ENCODE peak calls at places on chromosomes 13 and 19, in ten cellular contexts. One of them, this sample, is unnamed.

GRCh38 chr13:61183670-61184069 is 232.0 kb downstream of the PCDH20 start:
- DNase-seq in OCI-M1: no peak
- DNase-seq in naive thymus-derived CD4-positive, alpha-beta T cell: no peak
- DNase-seq in fibroblast of mammary gland: no peak
- DNase-seq in WTC11: no peak
- DNase-seq in hypothalamus: no peak
- DNase-seq in body of pancreas: no peak
- DNase-seq in Daoy: no peak
- DNase-seq in erythroblast: no peak
- DNase-seq in heart right ventricle: no peak
- DNase-seq in this sample: no peak

GRCh38 chr19:17125728-17126677 is 50.4 kb downstream of the MYO9B start:
- DNase-seq in OCI-M1: no peak
- DNase-seq in WTC11: no peak
- DNase-seq in fibroblast of mammary gland: peak
- DNase-seq in body of pancreas: peak
- DNase-seq in hypothalamus: peak
- DNase-seq in Daoy: no peak
- DNase-seq in naive thymus-derived CD4-positive, alpha-beta T cell: peak
- DNase-seq in heart right ventricle: peak
- DNase-seq in erythroblast: peak
- DNase-seq in this sample: peak

GRCh38 chr13:101892296-101892695 is 439.8 kb downstream of the ITGBL1 start:
- DNase-seq in Daoy: peak
- DNase-seq in hypothalamus: no peak
- DNase-seq in heart right ventricle: no peak
- DNase-seq in OCI-M1: no peak
- DNase-seq in fibroblast of mammary gland: no peak
- DNase-seq in naive thymus-derived CD4-positive, alpha-beta T cell: no peak
- DNase-seq in erythroblast: no peak
- DNase-seq in body of pancreas: no peak
- DNase-seq in WTC11: no peak
- DNase-seq in this sample: no peak

GRCh38 chr19:53538378-53539109 is 599 bp downstream of the ZNF331 start:
- DNase-seq in OCI-M1: no peak
- DNase-seq in body of pancreas: peak
- DNase-seq in fibroblast of mammary gland: no peak
- DNase-seq in hypothalamus: peak
- DNase-seq in erythroblast: no peak
- DNase-seq in Daoy: no peak
- DNase-seq in WTC11: no peak
- DNase-seq in naive thymus-derived CD4-positive, alpha-beta T cell: no peak
- DNase-seq in heart right ventricle: no peak
- DNase-seq in this sample: peak

GRCh38 chr19:17266589-17266974 is 661 bp upstream of the BABAM1 start:
- DNase-seq in hypothalamus: no peak
- DNase-seq in Daoy: no peak
- DNase-seq in heart right ventricle: no peak
- DNase-seq in naive thymus-derived CD4-positive, alpha-beta T cell: no peak
- DNase-seq in body of pancreas: no peak
- DNase-seq in OCI-M1: no peak
- DNase-seq in erythroblast: no peak
- DNase-seq in WTC11: no peak
- DNase-seq in fibroblast of mammary gland: no peak
- DNase-seq in this sample: no peak

GRCh38 chr19:46728693-46729339 is 11.9 kb upstream of the PRKD2 start:
- DNase-seq in erythroblast: peak
- DNase-seq in fibroblast of mammary gland: peak
- DNase-seq in OCI-M1: peak
- DNase-seq in naive thymus-derived CD4-positive, alpha-beta T cell: peak
- DNase-seq in hypothalamus: peak
- DNase-seq in WTC11: peak
- DNase-seq in body of pancreas: peak
- DNase-seq in heart right ventricle: peak
- DNase-seq in Daoy: peak
- DNase-seq in this sample: peak

GRCh38 chr19:14480695-14481069 is 5.5 kb upstream of the PTGER1 start:
- DNase-seq in naive thymus-derived CD4-positive, alpha-beta T cell: no peak
- DNase-seq in hypothalamus: no peak
- DNase-seq in Daoy: peak
- DNase-seq in WTC11: no peak
- DNase-seq in erythroblast: no peak
- DNase-seq in heart right ventricle: no peak
- DNase-seq in body of pancreas: no peak
- DNase-seq in OCI-M1: no peak
- DNase-seq in fibroblast of mammary gland: peak
- DNase-seq in this sample: no peak

GRCh38 chr13:106619688-106620555 is 52.0 kb upstream of the ARGLU1 start:
- DNase-seq in hypothalamus: no peak
- DNase-seq in naive thymus-derived CD4-positive, alpha-beta T cell: peak
- DNase-seq in Daoy: peak
- DNase-seq in OCI-M1: peak
- DNase-seq in erythroblast: peak
- DNase-seq in heart right ventricle: peak
- DNase-seq in WTC11: peak
- DNase-seq in fibroblast of mammary gland: peak
- DNase-seq in body of pancreas: peak
- DNase-seq in this sample: no peak

GRCh38 chr19:5542665-5543064 is 25.1 kb downstream of the TINCR start:
- DNase-seq in naive thymus-derived CD4-positive, alpha-beta T cell: no peak
- DNase-seq in body of pancreas: no peak
- DNase-seq in Daoy: no peak
- DNase-seq in hypothalamus: no peak
- DNase-seq in fibroblast of mammary gland: no peak
- DNase-seq in heart right ventricle: no peak
- DNase-seq in erythroblast: no peak
- DNase-seq in OCI-M1: no peak
- DNase-seq in WTC11: peak
- DNase-seq in this sample: no peak

GRCh38 chr19:16888629-16889371 is at the start of gene F2RL3:
- DNase-seq in naive thymus-derived CD4-positive, alpha-beta T cell: no peak
- DNase-seq in body of pancreas: peak
- DNase-seq in fibroblast of mammary gland: no peak
- DNase-seq in OCI-M1: peak
- DNase-seq in Daoy: peak
- DNase-seq in hypothalamus: no peak
- DNase-seq in heart right ventricle: peak
- DNase-seq in erythroblast: peak
- DNase-seq in WTC11: no peak
- DNase-seq in this sample: no peak

GRCh38 chr19:23116802-23117571 is at the start of gene ZNF730:
- DNase-seq in Daoy: peak
- DNase-seq in WTC11: peak
- DNase-seq in body of pancreas: no peak
- DNase-seq in naive thymus-derived CD4-positive, alpha-beta T cell: no peak
- DNase-seq in heart right ventricle: peak
- DNase-seq in OCI-M1: peak
- DNase-seq in fibroblast of mammary gland: peak
- DNase-seq in erythroblast: peak
- DNase-seq in hypothalamus: peak
- DNase-seq in this sample: peak

GRCh38 chr19:44924243-44924725 is 9.9 kb downstream of the APOC1 start:
- DNase-seq in erythroblast: no peak
- DNase-seq in heart right ventricle: no peak
- DNase-seq in hypothalamus: no peak
- DNase-seq in WTC11: no peak
- DNase-seq in fibroblast of mammary gland: no peak
- DNase-seq in Daoy: no peak
- DNase-seq in body of pancreas: no peak
- DNase-seq in OCI-M1: no peak
- DNase-seq in naive thymus-derived CD4-positive, alpha-beta T cell: no peak
- DNase-seq in this sample: no peak

GRCh38 chr13:49652691-49653305 is 24.5 kb downstream of the ARL11 start:
- DNase-seq in WTC11: peak
- DNase-seq in hypothalamus: no peak
- DNase-seq in erythroblast: peak
- DNase-seq in fibroblast of mammary gland: peak
- DNase-seq in OCI-M1: peak
- DNase-seq in Daoy: peak
- DNase-seq in body of pancreas: peak
- DNase-seq in heart right ventricle: no peak
- DNase-seq in naive thymus-derived CD4-positive, alpha-beta T cell: no peak
- DNase-seq in this sample: peak

GRCh38 chr19:38076337-38076736 is 147.7 kb downstream of the DPF1 start:
- DNase-seq in body of pancreas: peak
- DNase-seq in Daoy: no peak
- DNase-seq in naive thymus-derived CD4-positive, alpha-beta T cell: no peak
- DNase-seq in erythroblast: no peak
- DNase-seq in WTC11: no peak
- DNase-seq in fibroblast of mammary gland: no peak
- DNase-seq in heart right ventricle: no peak
- DNase-seq in hypothalamus: no peak
- DNase-seq in OCI-M1: no peak
- DNase-seq in this sample: no peak

GRCh38 chr19:38564981-38565685 is 52.6 kb downstream of the MAP4K1 start:
- DNase-seq in body of pancreas: no peak
- DNase-seq in erythroblast: no peak
- DNase-seq in WTC11: no peak
- DNase-seq in OCI-M1: no peak
- DNase-seq in hypothalamus: no peak
- DNase-seq in fibroblast of mammary gland: no peak
- DNase-seq in heart right ventricle: no peak
- DNase-seq in naive thymus-derived CD4-positive, alpha-beta T cell: no peak
- DNase-seq in Daoy: peak
- DNase-seq in this sample: no peak

GRCh38 chr19:44803442-44804428 is 5.2 kb upstream of the BCAM start:
- DNase-seq in heart right ventricle: no peak
- DNase-seq in body of pancreas: no peak
- DNase-seq in naive thymus-derived CD4-positive, alpha-beta T cell: no peak
- DNase-seq in hypothalamus: no peak
- DNase-seq in fibroblast of mammary gland: no peak
- DNase-seq in OCI-M1: no peak
- DNase-seq in erythroblast: no peak
- DNase-seq in Daoy: no peak
- DNase-seq in WTC11: no peak
- DNase-seq in this sample: no peak

GRCh38 chr13:29713841-29714240 is 118.4 kb upstream of the SLC7A1 start:
- DNase-seq in hypothalamus: no peak
- DNase-seq in OCI-M1: peak
- DNase-seq in Daoy: no peak
- DNase-seq in heart right ventricle: no peak
- DNase-seq in naive thymus-derived CD4-positive, alpha-beta T cell: no peak
- DNase-seq in erythroblast: peak
- DNase-seq in body of pancreas: no peak
- DNase-seq in WTC11: no peak
- DNase-seq in fibroblast of mammary gland: peak
- DNase-seq in this sample: no peak

GRCh38 chr13:100588350-100589177 is at the start of gene GGACT:
- DNase-seq in WTC11: peak
- DNase-seq in erythroblast: peak
- DNase-seq in fibroblast of mammary gland: peak
- DNase-seq in heart right ventricle: peak
- DNase-seq in naive thymus-derived CD4-positive, alpha-beta T cell: peak
- DNase-seq in Daoy: peak
- DNase-seq in OCI-M1: peak
- DNase-seq in hypothalamus: peak
- DNase-seq in body of pancreas: peak
- DNase-seq in this sample: peak

GRCh38 chr19:55579766-55580621 is 654 bp downstream of the ZNF579 start:
- DNase-seq in heart right ventricle: peak
- DNase-seq in OCI-M1: peak
- DNase-seq in hypothalamus: no peak
- DNase-seq in Daoy: peak
- DNase-seq in body of pancreas: no peak
- DNase-seq in WTC11: peak
- DNase-seq in naive thymus-derived CD4-positive, alpha-beta T cell: no peak
- DNase-seq in erythroblast: no peak
- DNase-seq in fibroblast of mammary gland: no peak
- DNase-seq in this sample: no peak

GRCh38 chr19:45443462-45444317 is 20.0 kb upstream of the ERCC1 start:
- DNase-seq in WTC11: peak
- DNase-seq in naive thymus-derived CD4-positive, alpha-beta T cell: no peak
- DNase-seq in heart right ventricle: peak
- DNase-seq in erythroblast: peak
- DNase-seq in Daoy: peak
- DNase-seq in fibroblast of mammary gland: peak
- DNase-seq in body of pancreas: peak
- DNase-seq in OCI-M1: peak
- DNase-seq in hypothalamus: peak
- DNase-seq in this sample: peak

GRCh38 chr13:47085346-47085745 is 188.5 kb upstream of the HTR2A start:
- DNase-seq in WTC11: no peak
- DNase-seq in hypothalamus: no peak
- DNase-seq in naive thymus-derived CD4-positive, alpha-beta T cell: no peak
- DNase-seq in OCI-M1: no peak
- DNase-seq in body of pancreas: no peak
- DNase-seq in erythroblast: no peak
- DNase-seq in heart right ventricle: no peak
- DNase-seq in Daoy: no peak
- DNase-seq in fibroblast of mammary gland: peak
- DNase-seq in this sample: no peak

GRCh38 chr13:32932376-32932775 is 83.8 kb upstream of the KL start:
- DNase-seq in naive thymus-derived CD4-positive, alpha-beta T cell: no peak
- DNase-seq in OCI-M1: no peak
- DNase-seq in erythroblast: no peak
- DNase-seq in WTC11: no peak
- DNase-seq in body of pancreas: no peak
- DNase-seq in hypothalamus: no peak
- DNase-seq in fibroblast of mammary gland: peak
- DNase-seq in Daoy: no peak
- DNase-seq in heart right ventricle: no peak
- DNase-seq in this sample: no peak

GRCh38 chr19:40530091-40530901 is 46.4 kb upstream of the SHKBP1 start:
- DNase-seq in OCI-M1: peak
- DNase-seq in WTC11: peak
- DNase-seq in erythroblast: peak
- DNase-seq in hypothalamus: peak
- DNase-seq in heart right ventricle: no peak
- DNase-seq in fibroblast of mammary gland: no peak
- DNase-seq in body of pancreas: no peak
- DNase-seq in naive thymus-derived CD4-positive, alpha-beta T cell: no peak
- DNase-seq in Daoy: peak
- DNase-seq in this sample: no peak

GRCh38 chr13:113091211-113091771 is 14.3 kb upstream of the F7 start:
- DNase-seq in heart right ventricle: no peak
- DNase-seq in naive thymus-derived CD4-positive, alpha-beta T cell: no peak
- DNase-seq in hypothalamus: no peak
- DNase-seq in body of pancreas: no peak
- DNase-seq in Daoy: no peak
- DNase-seq in erythroblast: no peak
- DNase-seq in OCI-M1: no peak
- DNase-seq in fibroblast of mammary gland: no peak
- DNase-seq in WTC11: no peak
- DNase-seq in this sample: no peak

GRCh38 chr13:46830405-46831005 is 33.5 kb upstream of the ESD start:
- DNase-seq in fibroblast of mammary gland: no peak
- DNase-seq in erythroblast: no peak
- DNase-seq in Daoy: no peak
- DNase-seq in naive thymus-derived CD4-positive, alpha-beta T cell: no peak
- DNase-seq in hypothalamus: no peak
- DNase-seq in body of pancreas: no peak
- DNase-seq in OCI-M1: no peak
- DNase-seq in WTC11: no peak
- DNase-seq in heart right ventricle: no peak
- DNase-seq in this sample: no peak

GRCh38 chr13:38430761-38431160 is 81.1 kb downstream of the UFM1 start:
- DNase-seq in naive thymus-derived CD4-positive, alpha-beta T cell: no peak
- DNase-seq in heart right ventricle: no peak
- DNase-seq in erythroblast: no peak
- DNase-seq in WTC11: no peak
- DNase-seq in body of pancreas: no peak
- DNase-seq in OCI-M1: no peak
- DNase-seq in Daoy: no peak
- DNase-seq in fibroblast of mammary gland: no peak
- DNase-seq in hypothalamus: no peak
- DNase-seq in this sample: no peak

GRCh38 chr19:29467824-29468401 is 57.9 kb upstream of the VSTM2B start:
- DNase-seq in WTC11: peak
- DNase-seq in Daoy: peak
- DNase-seq in OCI-M1: peak
- DNase-seq in erythroblast: peak
- DNase-seq in hypothalamus: no peak
- DNase-seq in body of pancreas: no peak
- DNase-seq in fibroblast of mammary gland: peak
- DNase-seq in naive thymus-derived CD4-positive, alpha-beta T cell: no peak
- DNase-seq in heart right ventricle: no peak
- DNase-seq in this sample: peak

GRCh38 chr19:3500429-3501101 is at the start of gene DOHH:
- DNase-seq in fibroblast of mammary gland: peak
- DNase-seq in WTC11: peak
- DNase-seq in body of pancreas: peak
- DNase-seq in erythroblast: peak
- DNase-seq in heart right ventricle: peak
- DNase-seq in naive thymus-derived CD4-positive, alpha-beta T cell: peak
- DNase-seq in hypothalamus: peak
- DNase-seq in OCI-M1: peak
- DNase-seq in Daoy: peak
- DNase-seq in this sample: peak

This sample was measured in stimulated activated naive CD4-positive, alpha-beta T cell.